ENCODE peak calls at places on chromosomes 11 and 22, in eight cellular contexts. M is foreskin fibroblast, I is kidney, Y is neural progenitor cell, C is choroid plexus epithelial cell, W is thyroid gland, L is progenitor cell of endocrine pancreas, Q is left ventricle myocardium inferior. Z is an unnamed sample.

GRCh38 chr22:44340271-44341239 is 27.8 kb upstream of the SHISAL1 start:
- DNase-seq in W (no peak), M (no peak), C (no peak), L (no peak), I (no peak), Y (no peak), Q (no peak), Z (no peak)

GRCh38 chr11:62402226-62402625 is 16.6 kb upstream of the SCGB1A1 start:
- DNase-seq in Q (peak; percentile 63), C (no peak), M (peak; percentile 35), W (peak; percentile 11), Y (no peak), L (no peak), I (no peak), Z (no peak)

GRCh38 chr22:42800731-42801536 is 56.1 kb downstream of the ARFGAP3 start:
- DNase-seq in W (no peak), C (no peak), M (no peak), L (no peak), Y (no peak), Q (no peak), I (no peak), Z (no peak)

GRCh38 chr11:1437500-1437899 is 47.8 kb downstream of the BRSK2 start:
- DNase-seq in Y (peak; percentile 50), I (no peak), L (no peak), M (peak; percentile 46), Q (peak; percentile 68), W (no peak), C (peak; percentile 59), Z (no peak)

GRCh38 chr11:72525466-72525865 is 91.1 kb upstream of the CLPB start:
- DNase-seq in L (no peak), I (no peak), M (no peak), W (peak; percentile 23), C (no peak), Y (no peak), Q (no peak), Z (no peak)

GRCh38 chr11:64888761-64889511 is 10.5 kb upstream of the EHD1 start:
- DNase-seq in Y (no peak), L (no peak), W (peak; percentile 58), M (no peak), I (no peak), C (no peak), Q (no peak), Z (no peak)

GRCh38 chr11:23288001-23288783 is 427.9 kb upstream of the CCDC179 start:
- DNase-seq in M (peak; percentile 96), Y (no peak), I (no peak), C (peak; percentile 55), W (no peak), Q (no peak), L (no peak), Z (no peak)

GRCh38 chr11:134386945-134387344 is 25.1 kb downstream of the B3GAT1 start:
- DNase-seq in L (no peak), W (no peak), C (no peak), M (no peak), Y (no peak), Q (no peak), I (no peak), Z (no peak)

GRCh38 chr22:36775589-36775965 is 342 bp downstream of the IFT27 start:
- DNase-seq in W (peak; percentile 67), L (peak; percentile 32), C (peak; percentile 22), Y (peak; percentile 69), Q (peak; percentile 29), M (peak; percentile 33), I (peak; percentile 81), Z (peak; percentile 53)

DNA sequence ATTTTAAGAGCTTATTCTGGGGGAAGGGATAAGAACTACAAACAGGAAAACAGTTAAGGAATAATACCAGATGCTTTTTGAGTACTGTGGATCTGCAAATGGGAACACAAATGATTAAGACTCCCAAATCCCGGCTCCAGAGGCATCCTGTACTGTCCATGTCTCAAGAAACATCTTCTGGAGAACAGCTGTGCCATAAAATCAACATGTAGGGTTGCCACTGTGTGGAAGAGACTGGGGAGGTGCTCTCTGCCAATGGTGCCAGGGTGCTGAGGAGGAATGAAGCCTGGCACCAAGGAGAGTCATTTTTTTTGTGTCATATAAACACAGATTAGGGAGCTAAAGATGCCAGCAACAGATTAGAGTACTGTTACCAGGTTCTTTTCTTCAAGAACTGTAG is 54.3 kb upstream of the CHRM4 start:
- DNase-seq in M (no peak), Q (no peak), L (no peak), Y (no peak), W (no peak), I (no peak), C (no peak), Z (no peak)
- TF ChIP-seq CTCF in M (no peak), Q (no peak), L (no peak), Y (no peak), W (no peak), I (no peak), C (no peak), Z (no peak)

GRCh38 chr11:70120674-70121073 is 42.6 kb downstream of the ANO1 start:
- DNase-seq in L (no peak), I (no peak), W (peak; percentile 54), M (no peak), C (no peak), Q (no peak), Y (no peak), Z (no peak)

GRCh38 chr11:70122490-70123198 is 44.5 kb downstream of the ANO1 start:
- DNase-seq in I (no peak), C (no peak), L (no peak), W (no peak), Q (no peak), Y (no peak), M (no peak), Z (no peak)

GRCh38 chr11:70127653-70128434 is 49.7 kb downstream of the ANO1 start:
- DNase-seq in L (no peak), W (no peak), I (no peak), M (peak; percentile 20), C (peak; percentile 55), Y (no peak), Q (no peak), Z (no peak)

GRCh38 chr11:70126494-70126893 is 48.4 kb downstream of the ANO1 start:
- DNase-seq in C (no peak), Q (no peak), I (no peak), L (no peak), M (no peak), Y (no peak), W (no peak), Z (no peak)

GRCh38 chr11:70124321-70125061 is 46.4 kb downstream of the ANO1 start:
- DNase-seq in M (no peak), I (peak; percentile 83), Y (no peak), C (no peak), Q (no peak), L (no peak), W (peak; percentile 94), Z (no peak)
- TF ChIP-seq CTCF in M (no peak), I (no peak), Y (no peak), C (no peak), Q (no peak), L (no peak), W (no peak), Z (no peak)

DNA sequence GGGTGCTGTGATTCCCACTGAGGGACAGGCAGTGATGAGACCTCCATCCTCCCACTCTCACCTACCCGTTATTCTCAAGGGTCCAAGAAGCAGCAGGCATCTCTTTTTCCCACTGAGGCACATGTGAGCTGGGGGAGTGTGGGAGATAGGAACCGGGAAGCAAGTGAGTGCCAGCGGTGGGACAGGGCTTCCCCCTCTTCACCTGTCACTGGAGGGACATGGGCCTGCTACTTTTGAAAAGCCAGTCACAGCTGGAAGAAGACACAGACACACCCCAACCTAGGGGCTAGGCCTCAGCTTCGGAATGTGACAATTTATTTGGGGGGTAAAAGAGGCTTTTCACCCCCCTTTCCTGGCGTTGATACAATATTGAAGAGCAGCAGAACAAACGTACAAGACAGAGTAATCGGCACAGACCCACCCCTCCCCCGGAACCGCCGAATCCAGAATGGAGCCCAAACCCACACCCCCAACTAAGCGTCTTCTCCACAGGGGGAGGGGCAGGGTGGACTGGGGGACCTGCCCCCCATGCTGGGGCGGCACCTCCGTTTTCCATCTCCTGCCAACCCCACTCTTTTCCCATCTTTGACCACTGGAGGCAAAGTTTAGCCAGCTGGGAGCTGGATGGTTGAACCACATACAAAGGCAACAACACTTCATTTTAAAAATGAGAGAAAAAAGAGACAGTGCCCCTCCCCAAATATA is 10.7 kb downstream of the CBX6 start:
- DNase-seq in C (no peak), W (no peak), M (peak; percentile 67), Y (no peak), Q (no peak), I (no peak), L (no peak), Z (no peak)
- TF ChIP-seq CTCF in C (peak; percentile 41), W (no peak), M (peak; percentile 15), Y (peak; percentile 20), Q (no peak), I (no peak), L (peak; percentile 28), Z (no peak)

GRCh38 chr11:30133308-30133707 is 97.5 kb upstream of the FSHB start:
- DNase-seq in Q (no peak), W (no peak), M (no peak), Y (no peak), L (no peak), I (no peak), C (no peak), Z (no peak)

GRCh38 chr11:30128269-30128932 is 102.4 kb upstream of the FSHB start:
- DNase-seq in Q (no peak), Y (peak; percentile 45), M (peak; percentile 5), W (no peak), C (peak; percentile 65), L (no peak), I (no peak), Z (peak; percentile 3)

DNA sequence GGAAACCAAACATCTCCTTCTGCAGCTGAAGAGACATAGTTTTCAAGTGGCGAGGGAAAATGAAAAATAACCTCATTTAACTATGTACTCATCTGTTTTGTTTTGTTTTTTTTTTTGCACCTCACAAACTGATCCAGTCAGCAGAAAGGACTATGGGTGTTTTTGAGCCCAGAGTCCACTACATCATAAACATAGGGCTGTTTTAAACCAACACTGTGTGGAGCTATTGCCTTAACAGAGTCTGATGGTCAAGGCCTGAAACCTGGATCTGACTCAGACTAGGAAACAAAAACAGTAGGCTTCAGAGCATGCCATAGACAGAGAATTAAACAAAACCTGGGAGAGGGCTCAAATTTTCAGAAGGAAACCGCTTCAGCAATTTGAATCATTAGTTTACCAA is 99.3 kb upstream of the FSHB start:
- DNase-seq in M (no peak), Q (no peak), L (no peak), W (no peak), Y (no peak), I (no peak), C (peak; percentile 6), Z (no peak)
- TF ChIP-seq CTCF in M (no peak), Q (peak; percentile 44), L (no peak), W (no peak), Y (no peak), I (peak; percentile 24), C (no peak), Z (no peak)

GRCh38 chr22:40322818-40323447 is 23.4 kb upstream of the ADSL start:
- DNase-seq in L (no peak), C (no peak), W (no peak), Y (no peak), I (no peak), M (no peak), Q (no peak), Z (no peak)
- TF ChIP-seq CTCF in L (no peak), C (no peak), W (no peak), Y (no peak), I (no peak), M (no peak), Q (no peak), Z (no peak)

Z was measured in nephron progenitor cell.